ENCODE peak calls at places on chromosomes 7 and 10, in five cellular contexts. One of them, this sample, is unnamed.

GRCh38 chr10:132539431-132539839 is 1.8 kb downstream of the INPP5A start:
- DNase-seq in GM12891: no peak
- DNase-seq in foreskin keratinocyte: no peak
- DNase-seq in effector CD4-positive, alpha-beta T cell: no peak
- DNase-seq in A172: no peak
- DNase-seq in this sample: no peak

GRCh38 chr10:109932391-109932790 is 9.1 kb upstream of the XPNPEP1 start:
- DNase-seq in foreskin keratinocyte: no peak
- DNase-seq in effector CD4-positive, alpha-beta T cell: no peak
- DNase-seq in GM12891: no peak
- DNase-seq in A172: no peak
- DNase-seq in this sample: no peak

GRCh38 chr10:43316988-43317387 is 50.1 kb upstream of the RASGEF1A start:
- DNase-seq in foreskin keratinocyte: no peak
- DNase-seq in effector CD4-positive, alpha-beta T cell: no peak
- DNase-seq in GM12891: no peak
- DNase-seq in A172: no peak
- DNase-seq in this sample: no peak

GRCh38 chr10:63093227-63093626 is 39.9 kb upstream of the NRBF2 start:
- DNase-seq in A172: no peak
- DNase-seq in GM12891: no peak
- DNase-seq in effector CD4-positive, alpha-beta T cell: no peak
- DNase-seq in foreskin keratinocyte: peak
- DNase-seq in this sample: no peak

GRCh38 chr10:132021046-132021445 is 39.3 kb upstream of the BNIP3 start:
- DNase-seq in A172: no peak
- DNase-seq in GM12891: no peak
- DNase-seq in foreskin keratinocyte: no peak
- DNase-seq in effector CD4-positive, alpha-beta T cell: no peak
- DNase-seq in this sample: no peak

GRCh38 chr10:16828114-16828568 is 10.9 kb upstream of the RSU1 start:
- DNase-seq in effector CD4-positive, alpha-beta T cell: peak
- DNase-seq in A172: peak
- DNase-seq in GM12891: no peak
- DNase-seq in foreskin keratinocyte: peak
- DNase-seq in this sample: peak

GRCh38 chr7:131543298-131543697 is 13.1 kb downstream of the PODXL start:
- DNase-seq in effector CD4-positive, alpha-beta T cell: no peak
- DNase-seq in GM12891: no peak
- DNase-seq in A172: no peak
- DNase-seq in foreskin keratinocyte: no peak
- DNase-seq in this sample: no peak

GRCh38 chr7:47788083-47788482 is 160.2 kb downstream of the PKD1L1 start:
- DNase-seq in A172: no peak
- DNase-seq in GM12891: no peak
- DNase-seq in effector CD4-positive, alpha-beta T cell: no peak
- DNase-seq in foreskin keratinocyte: no peak
- DNase-seq in this sample: no peak

GRCh38 chr7:107725138-107725740 is 18.7 kb upstream of the CBLL1 start:
- DNase-seq in foreskin keratinocyte: peak
- DNase-seq in GM12891: peak
- DNase-seq in effector CD4-positive, alpha-beta T cell: peak
- DNase-seq in A172: peak
- DNase-seq in this sample: peak

GRCh38 chr7:151690597-151690996 is 170.9 kb upstream of the RHEB start:
- DNase-seq in GM12891: no peak
- DNase-seq in effector CD4-positive, alpha-beta T cell: no peak
- DNase-seq in A172: peak
- DNase-seq in foreskin keratinocyte: peak
- DNase-seq in this sample: no peak

GRCh38 chr10:27620425-27621397 is 116.6 kb downstream of the RAB18 start:
- DNase-seq in effector CD4-positive, alpha-beta T cell: no peak
- DNase-seq in foreskin keratinocyte: peak
- DNase-seq in GM12891: no peak
- DNase-seq in A172: peak
- DNase-seq in this sample: no peak

GRCh38 chr10:20887706-20888535 is 9.2 kb downstream of the NEBL start:
- DNase-seq in effector CD4-positive, alpha-beta T cell: no peak
- DNase-seq in GM12891: no peak
- DNase-seq in A172: no peak
- DNase-seq in foreskin keratinocyte: no peak
- DNase-seq in this sample: no peak

GRCh38 chr7:47283497-47284131 is 298.3 kb downstream of the TNS3 start:
- DNase-seq in foreskin keratinocyte: peak
- DNase-seq in A172: peak
- DNase-seq in effector CD4-positive, alpha-beta T cell: no peak
- DNase-seq in GM12891: no peak
- DNase-seq in this sample: no peak

GRCh38 chr10:34866848-34867247 is 51.8 kb upstream of the PARD3 start:
- DNase-seq in effector CD4-positive, alpha-beta T cell: no peak
- DNase-seq in A172: no peak
- DNase-seq in GM12891: no peak
- DNase-seq in foreskin keratinocyte: no peak
- DNase-seq in this sample: no peak

GRCh38 chr7:26860361-26860760 is 4.0 kb downstream of the SKAP2 start:
- DNase-seq in A172: peak
- DNase-seq in GM12891: no peak
- DNase-seq in foreskin keratinocyte: peak
- DNase-seq in effector CD4-positive, alpha-beta T cell: no peak
- DNase-seq in this sample: no peak

GRCh38 chr7:32218741-32219283 is 148.6 kb upstream of the PDE1C start:
- DNase-seq in GM12891: no peak
- DNase-seq in A172: no peak
- DNase-seq in foreskin keratinocyte: no peak
- DNase-seq in effector CD4-positive, alpha-beta T cell: no peak
- DNase-seq in this sample: no peak

GRCh38 chr10:7529638-7530037 is 118.8 kb upstream of the SFMBT2 start:
- DNase-seq in A172: peak
- DNase-seq in GM12891: no peak
- DNase-seq in effector CD4-positive, alpha-beta T cell: no peak
- DNase-seq in foreskin keratinocyte: peak
- DNase-seq in this sample: no peak

GRCh38 chr7:73517241-73517995 is 4.7 kb downstream of the BAZ1B start:
- DNase-seq in A172: no peak
- DNase-seq in effector CD4-positive, alpha-beta T cell: no peak
- DNase-seq in GM12891: no peak
- DNase-seq in foreskin keratinocyte: no peak
- DNase-seq in this sample: no peak

GRCh38 chr7:117972606-117973005 is 99.4 kb upstream of the CTTNBP2 start:
- DNase-seq in GM12891: no peak
- DNase-seq in foreskin keratinocyte: no peak
- DNase-seq in A172: no peak
- DNase-seq in effector CD4-positive, alpha-beta T cell: no peak
- DNase-seq in this sample: no peak

GRCh38 chr10:49620286-49620810 is 6.5 kb downstream of the CHAT start:
- DNase-seq in effector CD4-positive, alpha-beta T cell: no peak
- DNase-seq in GM12891: no peak
- DNase-seq in A172: no peak
- DNase-seq in foreskin keratinocyte: no peak
- DNase-seq in this sample: no peak

GRCh38 chr10:48620719-48621118 is 15.8 kb upstream of the ARHGAP22 start:
- DNase-seq in effector CD4-positive, alpha-beta T cell: no peak
- DNase-seq in GM12891: no peak
- DNase-seq in foreskin keratinocyte: no peak
- DNase-seq in A172: no peak
- DNase-seq in this sample: no peak

GRCh38 chr10:30433286-30433778 is 652 bp upstream of the MAP3K8 start:
- DNase-seq in foreskin keratinocyte: no peak
- DNase-seq in effector CD4-positive, alpha-beta T cell: no peak
- DNase-seq in GM12891: no peak
- DNase-seq in A172: peak
- DNase-seq in this sample: no peak

GRCh38 chr10:120508393-120508792 is 51.4 kb downstream of the PLPP4 start:
- DNase-seq in foreskin keratinocyte: peak
- DNase-seq in GM12891: no peak
- DNase-seq in effector CD4-positive, alpha-beta T cell: no peak
- DNase-seq in A172: peak
- DNase-seq in this sample: no peak